ENCODE peak calls at places on chromosomes 7 and 10, in six cellular contexts. C is body of pancreas, E is uterus, G is stomach, I is left ventricle myocardium inferior, Y is gastrocnemius medialis. S is an unnamed sample.

GRCh38 chr7:155787171-155787851 is 25.0 kb downstream of the SHH start:
- DNase-seq in C (no peak), E (no peak), G (no peak), I (no peak), Y (no peak), S (no peak)

GRCh38 chr7:100370746-100371145 is 2.5 kb upstream of the PILRA start:
- DNase-seq in C (no peak), E (no peak), G (no peak), I (no peak), Y (no peak), S (no peak)

GRCh38 chr10:117545141-117546019 is 2.8 kb downstream of the EMX2 start:
- DNase-seq in C (no peak), E (no peak), G (no peak), I (no peak), Y (no peak), S (no peak)

GRCh38 chr10:89352039-89352597 is 24.3 kb downstream of the IFIT3 start:
- DNase-seq in C (peak; percentile 81), E (peak; percentile 31), G (peak; percentile 63), I (no peak), Y (peak; percentile 36), S (peak; percentile 78)

GRCh38 chr10:83078160-83078559 is 1061.1 kb upstream of the GHITM start:
- DNase-seq in C (no peak), E (no peak), G (no peak), I (no peak), Y (no peak), S (no peak)

GRCh38 chr10:21083861-21084260 is 186.8 kb upstream of the NEBL start:
- DNase-seq in C (no peak), E (no peak), G (no peak), I (no peak), Y (no peak), S (peak; percentile 22)

GRCh38 chr7:80785961-80786360 is 132.9 kb downstream of the SEMA3C start:
- DNase-seq in C (no peak), E (no peak), G (no peak), I (no peak), Y (no peak), S (no peak)

GRCh38 chr10:23493711-23494110 is 54.8 kb downstream of the OTUD1 start:
- DNase-seq in C (no peak), E (no peak), G (no peak), I (no peak), Y (no peak), S (no peak)

GRCh38 chr10:640673-641045 is 48.8 kb downstream of the DIP2C start:
- DNase-seq in C (no peak), E (no peak), G (no peak), I (no peak), Y (no peak), S (no peak)

GRCh38 chr7:7426686-7427085 is 109.0 kb downstream of the COL28A1 start:
- DNase-seq in C (no peak), E (no peak), G (no peak), I (no peak), Y (no peak), S (no peak)

GRCh38 chr10:70404906-70405824 is 1.2 kb downstream of the EIF4EBP2 start:
- DNase-seq in C (peak; percentile 87), E (peak; percentile 84), G (peak; percentile 74), I (peak; percentile 77), Y (peak; percentile 96), S (peak; percentile 86)

GRCh38 chr10:30528427-30528782 is 94.4 kb downstream of the MAP3K8 start:
- DNase-seq in C (no peak), E (no peak), G (no peak), I (no peak), Y (no peak), S (no peak)
- H3K27ac ChIP-seq in C (peak overlapping the region; percentile 52), E (no peak overlapping the region), G (no peak overlapping the region), I (no peak overlapping the region), Y (no peak overlapping the region), S (no peak overlapping the region)

DNA sequence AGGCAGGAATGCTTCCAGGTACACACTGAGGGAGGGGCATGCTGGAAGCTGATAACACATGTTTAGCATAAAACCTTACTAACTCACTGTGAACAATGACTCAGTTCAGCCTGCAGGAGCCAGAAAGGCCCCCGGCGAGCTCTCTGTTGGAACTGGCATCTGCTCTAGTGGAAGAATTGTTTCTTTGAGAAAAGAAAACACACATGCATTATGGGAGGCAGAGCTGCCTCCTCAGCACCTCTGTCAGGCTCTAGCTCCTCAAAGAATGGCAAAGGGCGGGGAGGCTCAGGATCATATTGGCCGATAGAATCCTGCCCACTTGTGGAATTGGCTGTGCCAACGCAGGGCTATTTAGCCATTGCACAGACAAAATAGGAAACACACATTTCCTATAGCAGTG is 338.3 kb downstream of the CXCL12 start:
- DNase-seq in C (peak; percentile 62), E (no peak), G (peak; percentile 38), I (no peak), Y (no peak), S (peak; percentile 11)
- TF ChIP-seq CTCF in C (no peak), E (no peak), G (no peak), I (no peak), Y (no peak), S (no peak)

GRCh38 chr10:71522438-71523144 is 125.9 kb downstream of the CDH23 start:
- DNase-seq in C (no peak), E (no peak), G (no peak), I (no peak), Y (no peak), S (no peak)
- H3K27ac ChIP-seq in C (no peak overlapping the region), E (no peak overlapping the region), G (no peak overlapping the region), I (no peak overlapping the region), Y (no peak overlapping the region), S (no peak overlapping the region)

GRCh38 chr7:22662031-22662430 is 65.0 kb upstream of the IL6 start:
- DNase-seq in C (no peak), E (no peak), G (no peak), I (no peak), Y (no peak), S (no peak)

GRCh38 chr7:22659741-22660140 is 67.3 kb upstream of the IL6 start:
- DNase-seq in C (no peak), E (no peak), G (no peak), I (no peak), Y (no peak), S (no peak)

GRCh38 chr7:22660293-22660692 is 66.7 kb upstream of the IL6 start:
- DNase-seq in C (no peak), E (no peak), G (no peak), I (no peak), Y (no peak), S (no peak)

GRCh38 chr7:22662490-22663145 is 64.4 kb upstream of the IL6 start:
- DNase-seq in C (no peak), E (no peak), G (no peak), I (no peak), Y (no peak), S (no peak)

GRCh38 chr7:22660732-22661131 is 66.3 kb upstream of the IL6 start:
- DNase-seq in C (no peak), E (no peak), G (no peak), I (no peak), Y (no peak), S (no peak)
- TF ChIP-seq CTCF in C (no peak), E (no peak), G (no peak), I (peak; percentile 18), Y (no peak), S (no peak)

DNA sequence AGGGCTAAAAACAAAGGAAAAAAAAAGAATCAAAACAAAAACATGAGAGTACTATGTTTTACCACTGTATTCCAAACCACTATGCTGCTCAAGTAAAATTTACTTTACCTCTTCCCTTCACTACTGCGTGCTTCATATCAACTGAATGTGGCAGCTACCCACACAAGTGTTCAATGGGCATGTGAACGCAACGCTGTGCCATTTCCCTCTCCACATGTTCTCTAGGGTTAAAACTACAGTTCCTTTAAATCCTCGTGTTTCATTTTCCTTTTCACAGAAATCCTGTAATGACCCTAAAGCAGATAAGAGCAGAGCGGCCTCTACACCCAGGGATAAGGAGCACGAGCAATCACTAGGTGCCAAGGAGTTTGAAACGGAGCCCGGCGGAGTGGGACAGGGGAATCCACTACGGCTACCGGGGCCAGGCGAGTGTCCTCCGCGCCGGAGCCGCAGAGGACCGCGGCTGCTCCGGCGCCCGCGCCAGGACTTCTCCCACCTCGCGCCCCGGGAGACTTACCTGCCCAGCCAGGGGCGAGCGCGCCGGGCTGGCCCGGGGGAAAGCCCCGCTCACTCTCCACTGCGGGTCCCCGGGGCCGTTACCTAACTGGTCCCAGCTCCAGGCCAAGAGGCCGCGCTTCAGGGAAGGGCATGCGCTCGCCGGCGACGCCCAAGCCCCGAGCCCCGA is 810 bp downstream of the NAMPT start:
- DNase-seq in C (peak; percentile 60), E (peak; percentile 60), G (peak; percentile 65), I (peak; percentile 53), Y (peak; percentile 61), S (peak; percentile 14)
- H3K27ac ChIP-seq in C (peak overlapping the region; percentile 92), E (peak overlapping the region; percentile 97), G (peak overlapping the region; percentile 97), I (peak overlapping the region; percentile 93), Y (peak overlapping the region; percentile 96), S (peak overlapping the region; percentile 97)

GRCh38 chr10:79050896-79051555 is 17.7 kb upstream of the ZMIZ1 start:
- DNase-seq in C (peak; percentile 70), E (peak; percentile 11), G (no peak), I (peak; percentile 4), Y (no peak), S (no peak)

GRCh38 chr10:79051766-79052165 is 17.0 kb upstream of the ZMIZ1 start:
- DNase-seq in C (peak; percentile 2), E (peak; percentile 12), G (peak; percentile 22), I (peak; percentile 2), Y (no peak), S (no peak)

GRCh38 chr10:79053081-79053434 is 15.7 kb upstream of the ZMIZ1 start:
- DNase-seq in C (peak; percentile 0), E (peak; percentile 8), G (no peak), I (no peak), Y (no peak), S (no peak)

GRCh38 chr10:79053481-79054202 is 15.1 kb upstream of the ZMIZ1 start:
- DNase-seq in C (peak; percentile 1), E (peak; percentile 11), G (no peak), I (peak; percentile 2), Y (no peak), S (no peak)

GRCh38 chr10:79052311-79053080 is 16.3 kb upstream of the ZMIZ1 start:
- DNase-seq in C (peak; percentile 55), E (peak; percentile 8), G (peak; percentile 47), I (peak; percentile 4), Y (no peak), S (no peak)
- TF ChIP-seq CTCF in C (no peak), E (no peak), G (no peak), I (no peak), Y (no peak), S (no peak)

GRCh38 chr7:1987591-1988532 is 244.9 kb downstream of the MAD1L1 start:
- DNase-seq in C (no peak), E (no peak), G (no peak), I (no peak), Y (no peak), S (no peak)
- H3K27ac ChIP-seq in C (no peak overlapping the region), E (no peak overlapping the region), G (no peak overlapping the region), I (no peak overlapping the region), Y (no peak overlapping the region), S (no peak overlapping the region)

GRCh38 chr7:27689045-27689877 is 26.6 kb upstream of the HIBADH start:
- DNase-seq in C (peak; percentile 25), E (no peak), G (no peak), I (no peak), Y (no peak), S (peak; percentile 29)
- TF ChIP-seq CTCF in C (no peak), E (no peak), G (no peak), I (peak; percentile 46), Y (no peak), S (no peak)